ENCODE peak calls at places on chromosomes 16 and 17, in seven cellular contexts. M is skeletal muscle cell, T is K562, N is AG10803, H is BE2C, S is GM12864, Y is heart right ventricle. B is an unnamed sample.
A peak's percentile ranks its signal among the peaks of the same experiment; 100 is the strongest.

GRCh38 chr17:51572115-51572514 is 311.8 kb downstream of the UTP18 start:
- DNase-seq in M (no peak), T (no peak), N (no peak), H (no peak), S (no peak), Y (no peak), B (no peak)

GRCh38 chr16:525520-526180 is 1.9 kb upstream of the CAPN15 start:
- DNase-seq in M (peak; percentile 49), T (no peak), N (peak; percentile 82), H (peak; percentile 33), S (peak; percentile 57), Y (no peak), B (peak; percentile 83)

GRCh38 chr16:30526137-30526822 is at the start of gene ZNF768:
- DNase-seq in M (no peak), T (peak; percentile 90), N (no peak), H (no peak), S (no peak), Y (peak; percentile 48), B (peak; percentile 78)

GRCh38 chr17:55345132-55345531 is 76.5 kb downstream of the MMD start:
- DNase-seq in M (no peak), T (no peak), N (no peak), H (no peak), S (no peak), Y (no peak), B (no peak)

GRCh38 chr16:87701066-87701425 is 64.7 kb downstream of the KLHDC4 start:
- DNase-seq in M (no peak), T (no peak), N (no peak), H (no peak), S (no peak), Y (no peak), B (no peak)

GRCh38 chr17:42665581-42666001 is 6.5 kb downstream of the TUBG2 start:
- DNase-seq in M (no peak), T (no peak), N (no peak), H (no peak), S (no peak), Y (no peak), B (no peak)

GRCh38 chr16:86365513-86366040 is 144.8 kb upstream of the FOXF1 start:
- DNase-seq in M (no peak), T (no peak), N (no peak), H (no peak), S (no peak), Y (no peak), B (no peak)

GRCh38 chr16:84247844-84248243 is 8.0 kb upstream of the KCNG4 start:
- DNase-seq in M (no peak), T (no peak), N (peak; percentile 46), H (no peak), S (no peak), Y (no peak), B (no peak)

GRCh38 chr16:70684146-70685060 is 1.4 kb downstream of the MTSS2 start:
- DNase-seq in M (no peak), T (no peak), N (no peak), H (no peak), S (no peak), Y (peak; percentile 34), B (no peak)
- H3K4me3 ChIP-seq in M (peak overlapping the region; percentile 83), T (peak overlapping the region; percentile 86), N (peak overlapping the region; percentile 91), H (peak overlapping the region; percentile 88), S (no peak overlapping the region), Y (peak overlapping the region; percentile 83), B (peak overlapping the region; percentile 93)

GRCh38 chr16:23501291-23501690 is 9.0 kb downstream of the GGA2 start:
- DNase-seq in M (no peak), T (no peak), N (no peak), H (no peak), S (no peak), Y (no peak), B (no peak)

GRCh38 chr16:23502466-23502865 is 7.8 kb downstream of the GGA2 start:
- DNase-seq in M (no peak), T (no peak), N (peak; percentile 15), H (no peak), S (no peak), Y (no peak), B (no peak)

GRCh38 chr16:23499801-23500200 is 10.5 kb downstream of the GGA2 start:
- DNase-seq in M (no peak), T (no peak), N (no peak), H (no peak), S (no peak), Y (no peak), B (no peak)

GRCh38 chr16:23500212-23500865 is 10.0 kb downstream of the GGA2 start:
- DNase-seq in M (no peak), T (no peak), N (no peak), H (no peak), S (no peak), Y (no peak), B (no peak)

GRCh38 chr16:23500866-23501234 is 9.4 kb downstream of the GGA2 start:
- DNase-seq in M (no peak), T (no peak), N (no peak), H (no peak), S (no peak), Y (no peak), B (no peak)
- H3K4me3 ChIP-seq in M (no peak overlapping the region), T (no peak overlapping the region), N (no peak overlapping the region), H (no peak overlapping the region), S (no peak overlapping the region), Y (no peak overlapping the region), B (no peak overlapping the region)

DNA sequence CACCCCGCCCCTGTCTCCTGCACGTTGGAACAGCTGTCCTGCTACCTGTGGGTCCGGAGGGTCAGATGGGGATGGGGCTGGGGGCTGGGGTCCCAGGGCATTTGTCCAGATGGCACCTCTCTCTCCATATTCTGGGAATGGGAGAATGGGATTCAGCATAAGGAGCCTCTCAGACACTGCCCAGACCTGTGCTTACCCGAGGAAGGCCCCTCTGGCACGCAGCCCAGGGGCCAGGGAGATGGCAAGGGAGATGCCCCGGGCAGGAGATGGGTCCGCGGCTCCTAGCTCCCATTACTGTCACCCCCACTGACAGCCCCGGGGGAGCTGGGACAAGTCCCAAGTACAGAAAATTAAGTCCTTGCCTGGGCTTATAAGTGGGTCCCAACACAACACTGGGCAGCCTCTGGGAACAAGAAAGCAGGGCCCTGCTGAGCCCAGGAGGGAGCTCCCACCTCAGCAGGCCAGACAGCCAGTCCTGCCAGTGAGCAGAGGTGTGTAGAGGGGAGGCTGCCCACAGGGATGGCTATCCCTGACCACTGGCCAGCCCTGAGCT is 1.8 kb downstream of the VASN start:
- DNase-seq in M (no peak), T (no peak), N (no peak), H (peak; percentile 76), S (no peak), Y (peak; percentile 26), B (peak; percentile 57)
- H3K4me3 ChIP-seq in M (peak overlapping the region; percentile 79), T (no peak overlapping the region), N (peak overlapping the region; percentile 99), H (peak overlapping the region; percentile 92), S (no peak overlapping the region), Y (peak overlapping the region; percentile 69), B (peak overlapping the region; percentile 98)

GRCh38 chr16:74201561-74201960 is 95.1 kb upstream of the PSMD7 start:
- DNase-seq in M (no peak), T (no peak), N (no peak), H (no peak), S (no peak), Y (no peak), B (no peak)
- H3K4me3 ChIP-seq in M (no peak overlapping the region), T (no peak overlapping the region), N (no peak overlapping the region), H (no peak overlapping the region), S (no peak overlapping the region), Y (no peak overlapping the region), B (no peak overlapping the region)

GRCh38 chr17:79935845-79936470 is 96.7 kb upstream of the CBX4 start:
- DNase-seq in M (no peak), T (no peak), N (no peak), H (no peak), S (no peak), Y (peak; percentile 9), B (no peak)

GRCh38 chr17:79933863-79934652 is 94.8 kb upstream of the CBX4 start:
- DNase-seq in M (no peak), T (no peak), N (no peak), H (no peak), S (no peak), Y (no peak), B (peak; percentile 14)

GRCh38 chr17:79935197-79935844 is 96.1 kb upstream of the CBX4 start:
- DNase-seq in M (no peak), T (peak; percentile 38), N (no peak), H (no peak), S (no peak), Y (no peak), B (no peak)

GRCh38 chr17:79932907-79933306 is 93.7 kb upstream of the CBX4 start:
- DNase-seq in M (no peak), T (no peak), N (no peak), H (no peak), S (no peak), Y (no peak), B (no peak)

GRCh38 chr17:79934653-79934970 is 95.4 kb upstream of the CBX4 start:
- DNase-seq in M (no peak), T (no peak), N (no peak), H (no peak), S (no peak), Y (no peak), B (no peak)
- H3K4me3 ChIP-seq in M (no peak overlapping the region), T (no peak overlapping the region), N (no peak overlapping the region), H (no peak overlapping the region), S (no peak overlapping the region), Y (no peak overlapping the region), B (no peak overlapping the region)

B was measured in adipocyte.